ENCODE peak calls at places on chromosomes 12 and 14, in five cellular contexts. J is IMR-90, Z is left lung, G is tibial nerve, B is upper lobe of right lung. T is an unnamed sample. For H3K4me1 and H3K36me3, the result is how much of the 10 kb centered on the place peaks cover.

GRCh38 chr14:22886500-22887259 is 3.7 kb downstream of the REM2 start:
- DNase-seq in J (peak), Z (peak), G (peak), B (peak), T (peak)

GRCh38 chr14:47278233-47278842 is 397.1 kb downstream of the MDGA2 start:
- DNase-seq in J (no peak), Z (peak), G (peak), B (no peak), T (no peak)

GRCh38 chr12:26460361-26460760 is 265.0 kb downstream of the SSPN start:
- DNase-seq in J (no peak), Z (no peak), G (no peak), B (no peak), T (no peak)

GRCh38 chr14:31479026-31479425 is 8.8 kb downstream of the GPR33 start:
- DNase-seq in J (no peak), Z (no peak), G (no peak), B (no peak), T (no peak)

GRCh38 chr14:60647837-60648168 is 1.5 kb downstream of the SIX1 start:
- DNase-seq in J (no peak), Z (peak), G (no peak), B (no peak), T (peak)

GRCh38 chr14:69484444-69485113 is at the start of gene PLEKHD1:
- DNase-seq in J (no peak), Z (peak), G (no peak), B (peak), T (no peak)

GRCh38 chr12:5650804-5651461 is 219.0 kb downstream of the NTF3 start:
- DNase-seq in J (no peak), Z (no peak), G (no peak), B (no peak), T (no peak)

GRCh38 chr12:15584366-15585041 is 204.7 kb downstream of the EPS8 start:
- DNase-seq in J (peak), Z (no peak), G (peak), B (no peak), T (peak)

GRCh38 chr12:90543393-90543792 is 411.6 kb downstream of the CCER1 start:
- DNase-seq in J (peak), Z (no peak), G (no peak), B (no peak), T (peak)

GRCh38 chr14:54881235-54881760 is 21.3 kb downstream of the GCH1 start:
- DNase-seq in J (peak), Z (no peak), G (peak), B (no peak), T (peak)

GRCh38 chr12:110355080-110355479 is 48.4 kb downstream of the ANAPC7 start:
- DNase-seq in J (no peak), Z (no peak), G (no peak), B (no peak), T (peak)

GRCh38 chr12:22709292-22709691 is 84.3 kb downstream of the ETNK1 start:
- DNase-seq in J (no peak), Z (no peak), G (no peak), B (no peak), T (no peak)

DNA sequence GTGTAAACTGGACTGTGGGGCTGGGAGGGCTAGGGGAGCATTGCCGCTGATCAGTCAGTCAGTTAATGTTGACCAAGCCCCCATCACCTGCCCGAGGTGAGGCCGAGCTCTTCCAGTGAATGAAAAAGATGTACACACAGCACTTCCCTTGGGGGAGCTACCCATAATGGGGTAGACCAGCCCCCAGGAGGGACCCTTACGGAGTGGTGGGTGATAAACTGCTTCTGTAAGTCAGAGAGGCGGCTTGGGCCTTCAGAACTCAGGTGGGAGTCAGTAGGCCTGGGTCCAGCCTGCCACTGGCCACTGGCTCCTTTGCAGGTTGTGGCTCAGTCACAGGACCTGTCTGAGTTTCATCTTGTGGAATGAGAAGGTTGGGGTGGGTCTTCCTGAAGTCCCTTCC is 43.5 kb downstream of the TSPAN9 start:
- DNase-seq in J (no peak), Z (no peak), G (no peak), B (no peak), T (no peak)
- H3K4me1 ChIP-seq in J (under half), Z (under half), G (under half), B (under half), T (under half)

GRCh38 chr14:105911006-105911847 is 384.8 kb downstream of the TMEM121 start:
- DNase-seq in J (no peak), Z (peak), G (no peak), B (no peak), T (no peak)
- H3K4me3 ChIP-seq in J (no peak), Z (no peak), G (no peak), B (no peak), T (no peak)

GRCh38 chr14:91482278-91483023 is 27.7 kb downstream of the PPP4R3A start:
- DNase-seq in J (peak), Z (no peak), G (no peak), B (no peak), T (no peak)
- H3K36me3 ChIP-seq in J (under half), Z (half or more), G (under half), B (half or more), T (half or more)

GRCh38 chr14:21258889-21259787 is 10.1 kb downstream of the HNRNPC start:
- DNase-seq in J (no peak), Z (no peak), G (no peak), B (no peak), T (no peak)

GRCh38 chr14:21261824-21262223 is 7.4 kb downstream of the HNRNPC start:
- DNase-seq in J (no peak), Z (no peak), G (no peak), B (no peak), T (no peak)

GRCh38 chr14:21264025-21264801 is 5.0 kb downstream of the HNRNPC start:
- DNase-seq in J (peak), Z (no peak), G (no peak), B (no peak), T (no peak)

GRCh38 chr14:21263284-21264024 is 5.8 kb downstream of the HNRNPC start:
- DNase-seq in J (peak), Z (no peak), G (no peak), B (no peak), T (no peak)

DNA sequence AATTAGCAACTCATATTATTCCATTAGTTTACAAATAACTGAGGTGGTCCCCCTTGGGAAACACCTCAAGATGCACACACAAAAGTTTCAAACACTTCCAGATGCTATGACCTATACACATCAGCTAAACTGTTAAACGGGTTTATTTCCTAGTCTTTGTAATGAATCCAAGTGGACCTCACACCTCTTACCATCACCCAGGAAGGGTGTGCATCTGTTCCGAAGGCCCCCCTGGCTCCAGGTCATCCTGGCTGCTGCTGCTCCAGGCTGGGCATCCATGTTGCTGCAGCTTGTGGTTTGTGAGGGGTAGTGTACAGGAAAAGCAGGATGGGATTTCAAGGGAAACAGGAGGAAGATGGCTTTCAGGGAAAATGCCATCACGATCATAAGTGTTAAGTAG is 6.8 kb downstream of the HNRNPC start:
- DNase-seq in J (no peak), Z (no peak), G (no peak), B (peak), T (no peak)
- H3K4me1 ChIP-seq in J (under half), Z (half or more), G (half or more), B (half or more), T (under half)

GRCh38 chr12:25102402-25102801 is 92.6 kb downstream of the DNAI7 start:
- DNase-seq in J (no peak), Z (no peak), G (no peak), B (no peak), T (no peak)
- H3K4me3 ChIP-seq in J (no peak), Z (no peak), G (no peak), B (no peak), T (no peak)